ENCODE peak calls at places on chromosomes 6 and 20, in four cellular contexts. One of them, this sample, is unnamed.

GRCh38 chr20:61663521-61664425 is 401.9 kb downstream of the TAF4 start:
- DNase-seq in heart left ventricle: no peak
- DNase-seq in prostate gland: no peak
- DNase-seq in testis: no peak
- DNase-seq in this sample: no peak

GRCh38 chr6:15299430-15300131 is 53.7 kb downstream of the JARID2 start:
- DNase-seq in testis: no peak
- DNase-seq in heart left ventricle: peak
- DNase-seq in prostate gland: no peak
- DNase-seq in this sample: peak

GRCh38 chr6:45951771-45952529 is 63.7 kb downstream of the CLIC5 start:
- DNase-seq in heart left ventricle: no peak
- DNase-seq in testis: no peak
- DNase-seq in prostate gland: no peak
- DNase-seq in this sample: no peak

GRCh38 chr20:9974324-9974723 is 60.5 kb upstream of the ANKEF1 start:
- DNase-seq in prostate gland: no peak
- DNase-seq in testis: no peak
- DNase-seq in heart left ventricle: no peak
- DNase-seq in this sample: no peak

GRCh38 chr6:114376611-114377206 is 33.9 kb upstream of the HS3ST5 start:
- DNase-seq in prostate gland: no peak
- DNase-seq in testis: no peak
- DNase-seq in heart left ventricle: no peak
- DNase-seq in this sample: no peak

GRCh38 chr20:46127396-46128010 is 9.4 kb downstream of the CD40 start:
- DNase-seq in prostate gland: no peak
- DNase-seq in testis: no peak
- DNase-seq in heart left ventricle: no peak
- DNase-seq in this sample: no peak

GRCh38 chr6:105733556-105734162 is 330.8 kb upstream of the PREP start:
- DNase-seq in testis: no peak
- DNase-seq in heart left ventricle: no peak
- DNase-seq in prostate gland: no peak
- DNase-seq in this sample: no peak

GRCh38 chr6:75893058-75893775 is 144.2 kb downstream of the MYO6 start:
- DNase-seq in heart left ventricle: no peak
- DNase-seq in prostate gland: no peak
- DNase-seq in testis: no peak
- DNase-seq in this sample: no peak

GRCh38 chr6:163836916-163837660 is 422.6 kb downstream of the QKI start:
- DNase-seq in heart left ventricle: no peak
- DNase-seq in testis: no peak
- DNase-seq in prostate gland: no peak
- DNase-seq in this sample: no peak

DNA sequence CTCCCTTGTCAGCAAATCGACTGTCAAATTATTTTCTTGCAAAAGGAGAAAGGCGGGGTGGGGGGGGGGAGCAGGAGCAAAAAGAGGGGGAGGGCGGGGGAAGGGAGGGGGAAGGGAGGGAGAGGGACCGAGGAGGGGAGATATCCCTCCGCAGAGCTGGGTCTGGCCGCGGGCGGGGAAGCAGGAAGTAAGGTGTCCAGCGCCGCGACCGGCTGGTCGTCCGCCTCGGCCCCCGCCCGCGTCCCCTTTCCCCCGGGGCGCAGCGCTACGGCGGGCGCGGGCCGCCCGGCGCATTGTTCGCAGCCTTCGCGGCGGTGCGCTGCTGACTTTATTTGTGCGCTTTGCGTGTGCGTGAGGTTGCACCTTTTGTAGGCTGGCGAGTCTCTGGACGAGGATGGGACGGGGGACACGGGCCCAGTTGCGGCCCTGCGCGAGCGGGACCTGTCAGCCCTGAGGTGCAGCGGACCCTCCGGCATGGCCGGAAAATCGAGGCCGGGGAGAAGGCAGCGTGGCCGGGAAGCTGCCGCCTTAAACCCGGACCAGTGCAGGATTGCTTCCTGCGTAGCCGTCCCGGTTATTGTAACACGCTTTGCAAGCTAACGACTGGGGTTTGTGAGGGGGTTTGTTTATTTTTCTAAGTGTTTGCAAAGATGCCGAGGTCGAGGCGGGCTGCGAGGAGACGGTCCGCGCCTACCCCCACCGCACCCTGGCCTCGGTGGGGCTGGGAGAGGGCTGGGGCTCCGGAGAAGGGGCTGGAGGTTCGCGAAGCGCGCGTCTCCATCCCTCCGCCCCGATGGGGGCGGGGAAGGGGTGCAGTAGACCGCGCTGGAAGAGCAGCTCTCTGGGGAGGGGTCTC is 673 bp upstream of the TRERF1 start:
- DNase-seq in heart left ventricle: peak
- DNase-seq in prostate gland: peak
- DNase-seq in testis: peak
- DNase-seq in this sample: no peak
- TF ChIP-seq POLR2A in heart left ventricle: no peak
- TF ChIP-seq POLR2A in prostate gland: peak
- TF ChIP-seq POLR2A in testis: no peak
- TF ChIP-seq POLR2A in this sample: no peak

GRCh38 chr20:48352042-48352441 is 475.8 kb downstream of the PREX1 start:
- DNase-seq in testis: no peak
- DNase-seq in prostate gland: no peak
- DNase-seq in heart left ventricle: no peak
- DNase-seq in this sample: no peak

GRCh38 chr20:48349673-48350072 is 478.1 kb downstream of the PREX1 start:
- DNase-seq in heart left ventricle: no peak
- DNase-seq in prostate gland: no peak
- DNase-seq in testis: no peak
- DNase-seq in this sample: no peak

GRCh38 chr20:48352628-48353027 is 475.2 kb downstream of the PREX1 start:
- DNase-seq in testis: no peak
- DNase-seq in prostate gland: no peak
- DNase-seq in heart left ventricle: no peak
- DNase-seq in this sample: no peak

GRCh38 chr20:48348022-48348421 is 479.8 kb downstream of the PREX1 start:
- DNase-seq in prostate gland: no peak
- DNase-seq in testis: no peak
- DNase-seq in heart left ventricle: no peak
- DNase-seq in this sample: no peak

GRCh38 chr20:48350291-48350988 is 477.4 kb downstream of the PREX1 start:
- DNase-seq in prostate gland: no peak
- DNase-seq in heart left ventricle: no peak
- DNase-seq in testis: peak
- DNase-seq in this sample: no peak
- TF ChIP-seq CTCF in prostate gland: no peak
- TF ChIP-seq CTCF in heart left ventricle: peak
- TF ChIP-seq CTCF in testis: no peak
- TF ChIP-seq CTCF in this sample: no peak

GRCh38 chr6:47133230-47134000 is 91.3 kb upstream of the ADGRF1 start:
- DNase-seq in prostate gland: no peak
- DNase-seq in testis: no peak
- DNase-seq in heart left ventricle: no peak
- DNase-seq in this sample: no peak

GRCh38 chr6:47135772-47136171 is 93.6 kb upstream of the ADGRF1 start:
- DNase-seq in testis: no peak
- DNase-seq in prostate gland: peak
- DNase-seq in heart left ventricle: no peak
- DNase-seq in this sample: no peak

GRCh38 chr6:47132724-47133123 is 90.6 kb upstream of the ADGRF1 start:
- DNase-seq in testis: no peak
- DNase-seq in prostate gland: no peak
- DNase-seq in heart left ventricle: no peak
- DNase-seq in this sample: no peak

GRCh38 chr6:47137073-47137472 is 94.9 kb upstream of the ADGRF1 start:
- DNase-seq in testis: no peak
- DNase-seq in heart left ventricle: no peak
- DNase-seq in prostate gland: no peak
- DNase-seq in this sample: no peak

DNA sequence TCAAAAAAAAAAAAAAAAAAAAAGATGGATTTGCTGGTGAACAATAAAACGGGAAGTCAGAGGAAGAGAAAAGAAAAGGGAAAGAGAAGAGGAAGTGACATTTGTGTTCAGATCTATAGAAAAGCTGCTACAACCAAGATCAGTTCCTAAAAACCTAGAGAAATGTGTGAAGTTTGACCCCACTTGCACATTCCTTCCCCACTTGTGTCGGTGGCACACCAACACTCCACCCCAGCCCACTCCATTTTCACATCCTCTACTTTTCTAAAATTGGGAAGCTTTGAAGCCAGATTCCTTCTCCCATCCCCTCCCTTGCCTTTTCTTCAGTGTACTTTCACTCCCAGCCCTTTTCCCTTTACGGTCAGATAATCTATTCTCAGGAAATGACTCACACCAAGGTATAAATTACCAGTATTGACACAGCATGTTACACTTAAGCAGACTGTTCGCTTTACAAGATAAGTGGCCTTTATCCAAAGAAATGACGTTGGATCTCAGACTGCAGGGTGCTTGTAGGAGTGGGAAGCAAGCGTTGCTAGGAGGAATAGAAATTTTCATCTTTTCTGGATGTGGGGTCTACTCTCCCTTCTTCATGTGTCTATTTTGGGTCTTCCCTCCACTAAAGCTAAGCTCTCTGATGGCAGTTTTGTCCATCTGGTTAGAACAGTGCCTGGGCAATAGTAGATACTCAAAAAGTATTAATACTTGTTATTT is 92.5 kb upstream of the ADGRF1 start:
- DNase-seq in heart left ventricle: no peak
- DNase-seq in prostate gland: peak
- DNase-seq in testis: no peak
- DNase-seq in this sample: no peak
- TF ChIP-seq POLR2A in heart left ventricle: no peak
- TF ChIP-seq POLR2A in prostate gland: no peak
- TF ChIP-seq POLR2A in testis: no peak
- TF ChIP-seq POLR2A in this sample: no peak

GRCh38 chr20:62702886-62703852 is 5.5 kb upstream of the NTSR1 start:
- DNase-seq in heart left ventricle: peak
- DNase-seq in prostate gland: no peak
- DNase-seq in testis: no peak
- DNase-seq in this sample: no peak
- TF ChIP-seq CTCF in heart left ventricle: no peak
- TF ChIP-seq CTCF in prostate gland: no peak
- TF ChIP-seq CTCF in testis: no peak
- TF ChIP-seq CTCF in this sample: no peak

DNA sequence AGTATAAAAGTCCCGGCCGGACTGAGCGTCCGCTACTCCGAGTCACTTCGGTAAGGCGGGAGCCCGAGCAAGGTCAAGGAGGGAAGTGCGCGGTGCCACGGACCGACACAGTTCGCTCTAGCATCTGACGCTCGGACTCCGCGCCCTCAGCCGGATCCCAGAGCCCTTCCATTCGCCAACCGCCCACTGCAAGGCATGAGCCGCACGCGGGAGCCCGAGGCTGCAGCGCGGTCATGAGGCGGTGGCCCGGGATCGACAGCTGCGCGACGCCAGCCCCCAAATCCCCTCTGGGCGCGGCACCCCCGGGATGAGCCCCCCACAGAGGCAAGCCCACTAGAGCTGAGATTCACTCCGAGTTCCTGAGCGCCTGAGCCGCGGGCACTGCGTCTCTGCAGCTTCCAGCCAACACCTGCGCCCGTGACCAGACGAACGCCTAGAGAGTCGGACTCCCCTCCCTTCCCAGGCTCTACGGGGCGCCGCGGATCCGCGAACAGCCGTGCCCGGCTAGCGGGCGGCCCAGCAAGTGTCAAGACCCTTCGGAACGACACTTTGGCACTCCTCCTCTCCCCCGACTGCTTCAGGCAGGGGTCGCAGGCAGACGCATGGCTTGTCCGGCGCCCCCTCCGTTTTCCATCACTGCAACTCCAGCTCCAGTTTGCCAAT is 749 bp upstream of the ISM1 start:
- DNase-seq in heart left ventricle: peak
- DNase-seq in prostate gland: peak
- DNase-seq in testis: peak
- DNase-seq in this sample: peak
- TF ChIP-seq POLR2A in heart left ventricle: no peak
- TF ChIP-seq POLR2A in prostate gland: no peak
- TF ChIP-seq POLR2A in testis: no peak
- TF ChIP-seq POLR2A in this sample: no peak

This sample was measured in gastrocnemius medialis.